ENCODE peak calls at places on chromosome 20, in four cellular contexts. Q, G, K and A are unnamed samples. For H4K20me1, the result is how much of the 10 kb centered on the place peaks cover.

GRCh38 chr20:48749437-48749836 is 78.4 kb downstream of the PREX1 start:
- DNase-seq in Q (no peak), K (no peak), G (no peak), A (no peak)

GRCh38 chr20:24275946-24276705 is 193.3 kb upstream of the SYNDIG1 start:
- DNase-seq in Q (no peak), G (no peak), K (no peak), A (no peak)

GRCh38 chr20:12056836-12057235 is 139.1 kb downstream of the BTBD3 start:
- DNase-seq in K (no peak), G (no peak), Q (peak), A (no peak)

GRCh38 chr20:44627364-44628010 is 24.0 kb downstream of the ADA start:
- DNase-seq in K (no peak), Q (no peak), G (no peak), A (no peak)

GRCh38 chr20:10805764-10806163 is 132.0 kb upstream of the JAG1 start:
- DNase-seq in K (no peak), G (no peak), Q (peak), A (no peak)

GRCh38 chr20:41140226-41141133 is 3.1 kb downstream of the PLCG1 start:
- DNase-seq in K (no peak), G (no peak), Q (no peak), A (no peak)

GRCh38 chr20:24773168-24773567 is 175.9 kb upstream of the CST7 start:
- DNase-seq in K (no peak), Q (no peak), G (peak), A (no peak)

GRCh38 chr20:38414769-38415450 is 20.2 kb downstream of the SNHG17 start:
- DNase-seq in G (no peak), K (no peak), Q (no peak), A (no peak)

GRCh38 chr20:48932375-48932941 is 10.9 kb downstream of the ARFGEF2 start:
- DNase-seq in K (no peak), Q (no peak), G (peak), A (no peak)

GRCh38 chr20:63177785-63178444 is 38.0 kb downstream of the YTHDF1 start:
- DNase-seq in G (no peak), Q (peak), K (no peak), A (no peak)

GRCh38 chr20:53737404-53738038 is 143.9 kb upstream of the ZNF217 start:
- DNase-seq in G (peak), Q (no peak), K (no peak), A (no peak)

GRCh38 chr20:330233-331149 is 5.1 kb downstream of the SOX12 start:
- DNase-seq in Q (peak), K (peak), G (peak), A (peak)

GRCh38 chr20:37356387-37356786 is 10.4 kb downstream of the SRC start:
- DNase-seq in G (peak), Q (no peak), K (no peak), A (no peak)

GRCh38 chr20:32820000-32820697 is 395 bp downstream of the MAPRE1 start:
- DNase-seq in G (no peak), Q (peak), K (no peak), A (no peak)

GRCh38 chr20:32470025-32470861 is 112.1 kb downstream of the ASXL1 start:
- DNase-seq in G (peak), Q (peak), K (no peak), A (no peak)

GRCh38 chr20:47561175-47561574 is 59.5 kb downstream of the NCOA3 start:
- DNase-seq in K (no peak), G (no peak), Q (no peak), A (no peak)
- H4K20me1 ChIP-seq in K (half or more), G (under half), Q (half or more), A (under half)

GRCh38 chr20:21312813-21313471 is 9.8 kb downstream of the XRN2 start:
- DNase-seq in Q (no peak), G (no peak), K (no peak), A (no peak)
- H4K20me1 ChIP-seq in Q (half or more), G (under half), K (half or more), A (under half)

GRCh38 chr20:60063739-60064138 is 105.5 kb downstream of the CDH26 start:
- DNase-seq in K (no peak), Q (no peak), G (no peak), A (no peak)
- H4K20me1 ChIP-seq in K (under half), Q (under half), G (under half), A (under half)

DNA sequence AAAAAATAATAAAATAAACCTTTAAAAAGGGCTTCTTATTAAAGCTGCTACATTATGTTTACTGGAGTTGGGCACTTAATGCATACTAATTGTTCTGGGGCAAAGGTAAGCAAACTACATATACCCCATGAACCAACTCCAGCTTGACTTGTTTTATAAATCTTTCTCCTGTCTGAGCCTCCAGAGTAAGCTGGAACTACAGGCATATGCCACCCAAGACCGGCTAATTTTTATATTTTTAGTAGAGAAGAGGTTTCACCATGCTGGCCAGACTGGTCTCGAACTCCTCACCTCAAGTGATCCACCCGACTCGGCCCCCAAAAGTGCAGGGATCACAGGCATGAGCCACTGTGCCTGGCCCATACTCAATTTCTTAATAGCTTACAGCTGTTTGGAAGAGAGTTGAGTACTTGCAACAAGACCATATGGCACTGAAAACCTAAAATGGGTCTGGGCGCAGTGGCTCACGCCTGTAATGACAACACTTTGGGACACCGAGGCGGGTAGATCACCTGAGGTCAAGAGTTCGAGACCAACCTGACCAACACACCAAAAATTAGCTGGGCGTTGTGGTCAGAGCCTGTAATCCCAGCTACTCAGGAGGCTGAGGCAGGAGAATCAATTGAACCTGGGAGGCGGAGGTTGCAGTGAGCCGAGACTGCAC is 19.9 kb downstream of the ROMO1 start:
- DNase-seq in Q (no peak), G (no peak), K (no peak), A (no peak)
- H4K20me1 ChIP-seq in Q (half or more), G (under half), K (half or more), A (under half)